ENCODE peak calls at places on chromosome 16, in seven cellular contexts. H, U, M, I, F, G and X are unnamed samples.

GRCh38 chr16:4800290-4801041 is 2.0 kb downstream of the ROGDI start:
- DNase-seq in H (no peak), U (peak; percentile 80), M (no peak), I (no peak), F (no peak), G (no peak), X (no peak)

GRCh38 chr16:88596477-88596876 is 26.3 kb downstream of the ZC3H18 start:
- DNase-seq in H (no peak), U (no peak), M (no peak), I (peak; percentile 66), F (no peak), G (peak; percentile 17), X (no peak)

GRCh38 chr16:10577305-10578202 is 2.8 kb downstream of the EMP2 start:
- DNase-seq in H (peak; percentile 42), U (peak; percentile 41), M (no peak), I (no peak), F (peak; percentile 86), G (peak; percentile 85), X (peak; percentile 88)

GRCh38 chr16:64276646-64277045 is 845.2 kb downstream of the CDH11 start:
- DNase-seq in H (no peak), U (no peak), M (no peak), I (no peak), F (no peak), G (peak; percentile 9), X (no peak)

GRCh38 chr16:74709477-74709877 is 8.8 kb upstream of the MLKL start:
- DNase-seq in H (peak; percentile 88), U (peak; percentile 87), M (peak; percentile 92), I (peak; percentile 81), F (peak; percentile 56), G (peak; percentile 66), X (peak; percentile 96)

GRCh38 chr16:49463529-49463928 is 89.9 kb downstream of the C16orf78 start:
- DNase-seq in H (no peak), U (peak; percentile 72), M (no peak), I (no peak), F (no peak), G (no peak), X (no peak)

GRCh38 chr16:83928341-83929055 is 24.5 kb upstream of the OSGIN1 start:
- DNase-seq in H (no peak), U (no peak), M (peak; percentile 48), I (peak; percentile 76), F (no peak), G (peak; percentile 88), X (no peak)

GRCh38 chr16:29844575-29845331 is 18.3 kb downstream of the CDIPT start:
- DNase-seq in H (no peak), U (no peak), M (no peak), I (peak; percentile 85), F (no peak), G (peak; percentile 33), X (no peak)

GRCh38 chr16:73306901-73307413 is 259.0 kb upstream of the ZFHX3 start:
- DNase-seq in H (no peak), U (no peak), M (no peak), I (no peak), F (no peak), G (no peak), X (no peak)

GRCh38 chr16:3256876-3257465 is 538 bp upstream of the MEFV start:
- DNase-seq in H (no peak), U (no peak), M (no peak), I (peak; percentile 49), F (no peak), G (peak; percentile 41), X (no peak)

GRCh38 chr16:79210629-79211028 is 389.9 kb downstream of the MAF start:
- DNase-seq in H (no peak), U (no peak), M (no peak), I (no peak), F (no peak), G (no peak), X (no peak)

DNA sequence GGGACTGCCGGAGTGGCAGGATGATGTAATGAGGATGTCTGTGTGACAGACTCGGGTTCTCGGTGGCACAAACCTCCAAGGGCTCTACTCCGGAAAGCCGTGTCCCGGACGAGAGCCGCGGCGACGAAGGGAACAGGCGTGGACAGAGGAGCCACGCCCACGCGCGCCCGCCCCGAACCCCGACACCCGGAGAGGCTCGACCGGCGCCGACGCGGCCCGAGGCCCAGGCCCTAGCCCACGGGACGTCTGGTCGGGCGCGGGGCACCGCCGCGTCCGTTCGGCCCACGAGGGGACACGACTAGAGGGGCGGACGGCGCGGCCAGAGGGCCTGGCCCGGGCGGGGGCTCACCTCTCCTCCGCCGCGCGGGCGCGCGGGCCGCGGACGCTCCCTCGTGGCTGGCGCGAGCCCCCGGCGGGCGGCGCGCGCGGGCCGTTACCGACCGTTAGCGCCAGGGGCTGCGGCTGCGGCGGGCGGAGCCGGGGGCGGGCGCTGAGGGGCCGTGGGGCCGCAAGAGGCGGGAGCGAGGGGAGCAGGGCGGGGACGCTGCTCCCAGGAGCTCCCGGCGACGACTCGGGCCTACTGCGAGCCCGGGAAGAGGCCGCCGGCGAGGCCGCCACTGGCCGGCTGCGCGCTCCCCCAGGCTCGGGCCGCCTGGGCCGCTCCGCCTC is 2.1 kb upstream of the IRX5 start:
- DNase-seq in H (peak; percentile 15), U (no peak), M (peak; percentile 94), I (peak; percentile 32), F (peak; percentile 31), G (peak; percentile 66), X (peak; percentile 79)
- TF ChIP-seq CTCF in H (peak; percentile 5), U (no peak), M (peak; percentile 12), I (no peak), F (peak; percentile 29), G (no peak), X (no peak)

GRCh38 chr16:129075-129474 is 9.4 kb downstream of the NPRL3 start:
- DNase-seq in H (no peak), U (no peak), M (no peak), I (no peak), F (no peak), G (no peak), X (no peak)

GRCh38 chr16:132120-132519 is 6.4 kb downstream of the NPRL3 start:
- DNase-seq in H (no peak), U (no peak), M (no peak), I (no peak), F (no peak), G (no peak), X (no peak)

DNA sequence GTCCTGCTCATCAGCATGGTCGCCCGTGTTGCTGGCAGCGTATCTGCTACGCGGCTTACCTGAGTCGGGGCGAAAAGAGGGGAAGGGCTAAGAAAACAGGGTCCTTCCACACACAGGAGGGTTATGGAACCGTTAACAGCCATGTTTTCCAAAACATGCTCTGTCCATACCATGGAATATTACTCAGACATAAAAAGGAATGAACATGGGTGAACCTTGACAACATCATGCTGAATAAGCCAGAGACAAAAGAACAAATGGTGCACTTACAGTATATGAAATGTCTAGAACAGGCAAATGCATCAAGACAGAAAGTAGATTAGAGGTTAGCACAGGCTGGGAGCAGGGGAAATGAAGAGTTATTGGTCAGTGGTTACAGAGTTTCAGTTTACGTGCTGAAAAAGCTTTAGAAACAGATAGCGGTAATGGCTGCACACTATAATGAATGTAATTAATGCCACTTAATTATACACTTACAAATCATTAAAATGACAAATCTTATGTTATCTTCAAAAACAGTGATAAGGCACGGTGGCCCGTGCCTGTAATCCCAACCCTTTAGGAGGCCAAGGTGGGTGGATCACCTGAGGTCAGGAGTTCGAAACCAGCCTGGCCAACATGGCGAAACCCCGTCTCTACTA is 7.8 kb downstream of the NPRL3 start:
- DNase-seq in H (no peak), U (no peak), M (no peak), I (no peak), F (no peak), G (no peak), X (no peak)
- H3K4me3 ChIP-seq in H (no peak overlapping the region), U (no peak overlapping the region), M (no peak overlapping the region), I (no peak overlapping the region), F (no peak overlapping the region), G (no peak overlapping the region), X (no peak overlapping the region)

GRCh38 chr16:67406111-67406593 is 10.1 kb downstream of the ZDHHC1 start:
- DNase-seq in H (no peak), U (no peak), M (no peak), I (peak; percentile 43), F (no peak), G (peak; percentile 62), X (peak; percentile 93)

GRCh38 chr16:67409631-67410030 is 6.6 kb downstream of the ZDHHC1 start:
- DNase-seq in H (no peak), U (no peak), M (no peak), I (no peak), F (no peak), G (no peak), X (no peak)

GRCh38 chr16:67406628-67407027 is 9.6 kb downstream of the ZDHHC1 start:
- DNase-seq in H (no peak), U (no peak), M (no peak), I (peak; percentile 60), F (peak; percentile 63), G (peak; percentile 88), X (no peak)

GRCh38 chr16:67407176-67407787 is 9.0 kb downstream of the ZDHHC1 start:
- DNase-seq in H (no peak), U (no peak), M (no peak), I (no peak), F (no peak), G (peak; percentile 49), X (no peak)

DNA sequence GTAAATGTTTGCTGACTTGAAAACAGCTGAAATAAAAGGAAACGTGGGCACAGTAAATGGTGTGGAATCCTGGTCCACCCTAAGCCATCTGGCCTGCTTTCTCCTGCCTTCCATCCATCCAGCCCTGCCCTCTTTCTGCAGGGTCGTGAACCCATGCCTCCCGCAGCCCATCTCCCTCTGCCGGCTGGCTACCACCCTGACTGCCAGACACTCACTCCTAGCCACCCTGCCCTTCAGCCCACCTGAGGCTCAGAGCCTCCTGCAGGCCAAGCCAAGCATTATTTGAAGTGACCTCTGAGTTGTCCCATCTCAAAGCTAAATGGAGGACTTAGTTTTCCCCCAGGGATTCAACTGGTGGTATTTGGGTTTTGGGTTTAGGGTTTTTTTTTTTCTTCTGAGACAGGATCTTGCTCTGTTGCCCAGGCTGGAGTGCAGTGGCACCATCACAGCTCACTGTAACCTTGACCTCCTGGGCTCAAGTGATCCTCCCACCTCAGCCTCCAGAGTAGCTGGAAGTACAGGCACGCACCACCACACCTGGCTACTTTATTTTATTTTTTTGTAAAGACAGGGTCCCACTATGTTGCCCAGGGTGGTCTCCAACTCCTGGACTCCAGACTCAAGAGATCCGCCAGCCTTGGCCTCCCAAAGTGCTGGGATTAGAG is 8.4 kb downstream of the ZDHHC1 start:
- DNase-seq in H (no peak), U (no peak), M (no peak), I (no peak), F (no peak), G (no peak), X (no peak)
- TF ChIP-seq CTCF in H (peak; percentile 46), U (no peak), M (no peak), I (no peak), F (no peak), G (peak; percentile 23), X (no peak)

DNA sequence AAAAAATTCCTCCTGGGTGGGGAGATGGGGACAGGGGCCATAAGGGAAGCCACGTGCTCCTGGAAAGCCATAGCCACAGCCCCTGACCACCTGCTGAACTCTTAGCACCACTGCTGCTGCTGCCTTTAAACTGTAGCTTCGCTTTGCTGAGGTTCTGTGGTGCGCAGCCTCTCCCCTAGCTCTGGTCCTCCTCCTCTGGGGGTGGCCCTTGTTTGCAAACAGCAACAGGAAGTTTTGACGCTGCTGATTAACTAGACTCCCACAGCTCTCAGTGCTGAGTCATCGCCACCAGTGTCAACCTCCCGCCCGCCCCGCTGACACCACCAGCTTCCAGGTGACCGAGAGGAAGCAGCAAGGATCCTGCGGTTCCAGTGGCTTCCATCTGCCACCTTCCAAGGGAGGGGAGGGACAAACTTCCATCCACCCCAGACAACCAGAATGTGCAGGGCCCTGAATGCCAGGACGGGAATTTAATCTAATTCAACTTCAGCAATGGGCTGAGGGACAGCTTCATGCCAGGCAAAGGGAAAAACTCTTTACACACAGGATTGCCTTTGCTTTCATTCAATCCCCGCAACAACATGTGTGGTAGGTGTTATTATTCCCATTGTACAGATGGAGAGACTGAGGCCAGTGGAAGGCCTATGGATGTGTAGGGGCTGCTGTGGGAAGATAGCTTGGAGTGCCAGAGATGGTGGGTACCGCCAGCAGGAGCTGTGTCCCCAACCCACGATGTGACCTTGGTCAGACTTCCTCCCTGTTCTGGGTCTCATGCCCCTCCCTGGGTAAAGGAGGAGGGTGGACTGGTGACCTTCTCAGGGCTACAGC is 8.1 kb upstream of the KIFC3 start:
- DNase-seq in H (peak; percentile 67), U (peak; percentile 92), M (peak; percentile 92), I (peak; percentile 87), F (peak; percentile 76), G (peak; percentile 84), X (peak; percentile 97)
- H3K4me3 ChIP-seq in H (no peak overlapping the region), U (no peak overlapping the region), M (no peak overlapping the region), I (no peak overlapping the region), F (no peak overlapping the region), G (no peak overlapping the region), X (no peak overlapping the region)